ENCODE peak calls at places on chromosomes 4 and X, in four cellular contexts. One of them, this sample, is unnamed.

GRCh38 chrX:154742623-154743022 is 8.3 kb downstream of the GAB3 start:
- DNase-seq in upper lobe of left lung: no peak
- DNase-seq in uterus: no peak
- DNase-seq in HepG2: no peak
- DNase-seq in this sample: no peak

GRCh38 chr4:19309365-19309764 is 942.3 kb upstream of the SLIT2 start:
- DNase-seq in uterus: no peak
- DNase-seq in upper lobe of left lung: no peak
- DNase-seq in HepG2: no peak
- DNase-seq in this sample: peak; percentile 11

GRCh38 chr4:126465341-126465740 is 1150.6 kb downstream of the FAT4 start:
- DNase-seq in upper lobe of left lung: no peak
- DNase-seq in HepG2: no peak
- DNase-seq in uterus: no peak
- DNase-seq in this sample: no peak

GRCh38 chr4:80787306-80787705 is 243.2 kb upstream of the BMP3 start:
- DNase-seq in upper lobe of left lung: no peak
- DNase-seq in uterus: no peak
- DNase-seq in HepG2: no peak
- DNase-seq in this sample: no peak

GRCh38 chrX:41095962-41096955 is 11.0 kb downstream of the USP9X start:
- DNase-seq in uterus: no peak
- DNase-seq in upper lobe of left lung: no peak
- DNase-seq in HepG2: no peak
- DNase-seq in this sample: peak; percentile 36

GRCh38 chr4:140302151-140302859 is 71.1 kb upstream of the SCOC start:
- DNase-seq in uterus: no peak
- DNase-seq in HepG2: no peak
- DNase-seq in upper lobe of left lung: no peak
- DNase-seq in this sample: no peak

GRCh38 chr4:88610771-88611170 is 18.5 kb downstream of the HERC3 start:
- DNase-seq in upper lobe of left lung: no peak
- DNase-seq in HepG2: no peak
- DNase-seq in uterus: peak; percentile 44
- DNase-seq in this sample: no peak

GRCh38 chrX:37380920-37381319 is 31.8 kb downstream of the PRRG1 start:
- DNase-seq in uterus: no peak
- DNase-seq in upper lobe of left lung: no peak
- DNase-seq in HepG2: peak; percentile 25
- DNase-seq in this sample: no peak

GRCh38 chr4:123014038-123014437 is 91.6 kb upstream of the NUDT6 start:
- DNase-seq in upper lobe of left lung: no peak
- DNase-seq in uterus: no peak
- DNase-seq in HepG2: no peak
- DNase-seq in this sample: no peak

GRCh38 chrX:136754641-136755040 is 26.1 kb downstream of the ARHGEF6 start:
- DNase-seq in HepG2: no peak
- DNase-seq in upper lobe of left lung: no peak
- DNase-seq in uterus: no peak
- DNase-seq in this sample: no peak

GRCh38 chr4:20589436-20589835 is 110.8 kb upstream of the PACRGL start:
- DNase-seq in HepG2: no peak
- DNase-seq in upper lobe of left lung: no peak
- DNase-seq in uterus: no peak
- DNase-seq in this sample: no peak

GRCh38 chr4:93897559-93897958 is 69.0 kb downstream of the ATOH1 start:
- DNase-seq in upper lobe of left lung: no peak
- DNase-seq in HepG2: peak; percentile 3
- DNase-seq in uterus: no peak
- DNase-seq in this sample: peak; percentile 15

GRCh38 chr4:168515222-168516011 is 18.6 kb downstream of the PALLD start:
- DNase-seq in HepG2: no peak
- DNase-seq in uterus: no peak
- DNase-seq in upper lobe of left lung: no peak
- DNase-seq in this sample: no peak

GRCh38 chr4:181939199-181939945 is 303.8 kb upstream of the TENM3 start:
- DNase-seq in upper lobe of left lung: peak; percentile 17
- DNase-seq in HepG2: no peak
- DNase-seq in uterus: no peak
- DNase-seq in this sample: no peak

GRCh38 chr4:170887396-170887795 is 797.6 kb upstream of the AADAT start:
- DNase-seq in uterus: no peak
- DNase-seq in upper lobe of left lung: no peak
- DNase-seq in HepG2: no peak
- DNase-seq in this sample: no peak

GRCh38 chr4:155666701-155667537 is at the start of gene GUCY1A1:
- DNase-seq in HepG2: no peak
- DNase-seq in upper lobe of left lung: peak; percentile 87
- DNase-seq in uterus: peak; percentile 33
- DNase-seq in this sample: no peak

GRCh38 chr4:48090621-48091020 is 43.4 kb downstream of the TXK start:
- DNase-seq in uterus: no peak
- DNase-seq in HepG2: no peak
- DNase-seq in upper lobe of left lung: no peak
- DNase-seq in this sample: no peak

GRCh38 chr4:161188578-161188977 is 975.2 kb downstream of the FSTL5 start:
- DNase-seq in uterus: no peak
- DNase-seq in upper lobe of left lung: no peak
- DNase-seq in HepG2: no peak
- DNase-seq in this sample: no peak

GRCh38 chr4:4969298-4969697 is 50.0 kb downstream of the CYTL1 start:
- DNase-seq in HepG2: no peak
- DNase-seq in upper lobe of left lung: no peak
- DNase-seq in uterus: peak; percentile 63
- DNase-seq in this sample: no peak

GRCh38 chr4:78119698-78120097 is 62.6 kb downstream of the FRAS1 start:
- DNase-seq in uterus: no peak
- DNase-seq in HepG2: no peak
- DNase-seq in upper lobe of left lung: no peak
- DNase-seq in this sample: no peak

GRCh38 chrX:46994096-46994495 is 81.9 kb downstream of the JADE3 start:
- DNase-seq in uterus: no peak
- DNase-seq in upper lobe of left lung: no peak
- DNase-seq in HepG2: no peak
- DNase-seq in this sample: no peak

GRCh38 chr4:181897935-181898334 is 345.3 kb upstream of the TENM3 start:
- DNase-seq in uterus: no peak
- DNase-seq in upper lobe of left lung: no peak
- DNase-seq in HepG2: no peak
- DNase-seq in this sample: no peak

GRCh38 chr4:15855804-15856475 is 77.8 kb downstream of the CD38 start:
- DNase-seq in upper lobe of left lung: no peak
- DNase-seq in uterus: peak; percentile 17
- DNase-seq in HepG2: no peak
- DNase-seq in this sample: no peak

GRCh38 chr4:40573593-40574311 is 55.9 kb downstream of the RBM47 start:
- DNase-seq in upper lobe of left lung: no peak
- DNase-seq in uterus: no peak
- DNase-seq in HepG2: no peak
- DNase-seq in this sample: peak; percentile 91

GRCh38 chr4:40577588-40578253 is 51.9 kb downstream of the RBM47 start:
- DNase-seq in uterus: no peak
- DNase-seq in upper lobe of left lung: no peak
- DNase-seq in HepG2: no peak
- DNase-seq in this sample: no peak

GRCh38 chr4:40575846-40576245 is 53.8 kb downstream of the RBM47 start:
- DNase-seq in upper lobe of left lung: no peak
- DNase-seq in uterus: no peak
- DNase-seq in HepG2: no peak
- DNase-seq in this sample: no peak

GRCh38 chr4:40579983-40580382 is 49.7 kb downstream of the RBM47 start:
- DNase-seq in uterus: no peak
- DNase-seq in HepG2: no peak
- DNase-seq in upper lobe of left lung: no peak
- DNase-seq in this sample: no peak

GRCh38 chr4:40576651-40577480 is 52.8 kb downstream of the RBM47 start:
- DNase-seq in upper lobe of left lung: no peak
- DNase-seq in uterus: peak; percentile 25
- DNase-seq in HepG2: peak; percentile 98
- DNase-seq in this sample: peak; percentile 94
- TF ChIP-seq POLR2A in upper lobe of left lung: no peak
- TF ChIP-seq POLR2A in uterus: no peak
- TF ChIP-seq POLR2A in HepG2: peak; percentile 57
- TF ChIP-seq POLR2A in this sample: peak; percentile 31

GRCh38 chr4:133096972-133097371 is 52.1 kb upstream of the PCDH10 start:
- DNase-seq in upper lobe of left lung: no peak
- DNase-seq in HepG2: no peak
- DNase-seq in uterus: no peak
- DNase-seq in this sample: no peak

DNA sequence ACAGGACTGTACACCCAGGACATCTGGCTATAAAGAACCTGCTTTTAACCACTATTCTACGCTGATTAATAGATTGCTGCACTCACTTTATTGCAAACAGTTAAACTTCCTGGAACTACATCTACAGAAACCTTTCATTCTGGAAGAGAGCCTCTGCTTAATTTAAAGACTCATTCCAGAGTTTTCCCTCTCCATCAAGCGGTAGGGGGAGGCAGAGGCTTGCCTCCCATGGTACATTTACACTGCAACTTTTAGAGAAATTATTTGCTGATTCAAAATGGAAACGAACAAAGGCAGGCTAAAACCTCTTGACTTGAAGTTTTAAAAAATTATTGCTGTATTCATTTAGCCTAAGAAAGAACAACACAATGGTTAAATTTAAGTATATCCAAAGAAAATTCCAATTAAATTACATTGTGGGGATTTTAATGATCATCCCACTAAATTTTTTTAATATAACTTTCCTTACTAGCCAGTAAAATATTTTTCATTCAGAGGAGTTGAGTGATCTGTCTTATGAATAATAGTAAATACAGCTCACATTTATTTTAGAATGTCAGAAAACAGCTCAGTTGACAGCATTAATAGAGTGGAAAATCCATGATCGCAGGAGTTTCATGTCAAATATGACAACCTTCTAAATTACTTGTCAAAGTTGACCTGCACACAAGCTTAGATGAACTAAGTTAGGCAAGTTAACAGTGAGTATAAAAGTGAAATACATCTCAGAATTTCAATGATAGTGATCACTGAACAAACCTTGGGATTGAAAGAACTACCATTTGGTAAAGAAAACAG is 46.3 kb upstream of the PCDH10 start:
- DNase-seq in upper lobe of left lung: no peak
- DNase-seq in uterus: no peak
- DNase-seq in HepG2: no peak
- DNase-seq in this sample: no peak
- TF ChIP-seq CTCF in upper lobe of left lung: no peak
- TF ChIP-seq CTCF in uterus: no peak
- TF ChIP-seq CTCF in HepG2: no peak
- TF ChIP-seq CTCF in this sample: no peak

GRCh38 chrX:48957827-48958634 is 624 bp upstream of the OTUD5 start:
- DNase-seq in upper lobe of left lung: peak; percentile 97
- DNase-seq in HepG2: peak; percentile 93
- DNase-seq in uterus: peak; percentile 97
- DNase-seq in this sample: peak; percentile 97
- TF ChIP-seq POLR2A in upper lobe of left lung: peak; percentile 79
- TF ChIP-seq POLR2A in HepG2: no peak
- TF ChIP-seq POLR2A in uterus: peak; percentile 24
- TF ChIP-seq POLR2A in this sample: peak; percentile 26

DNA sequence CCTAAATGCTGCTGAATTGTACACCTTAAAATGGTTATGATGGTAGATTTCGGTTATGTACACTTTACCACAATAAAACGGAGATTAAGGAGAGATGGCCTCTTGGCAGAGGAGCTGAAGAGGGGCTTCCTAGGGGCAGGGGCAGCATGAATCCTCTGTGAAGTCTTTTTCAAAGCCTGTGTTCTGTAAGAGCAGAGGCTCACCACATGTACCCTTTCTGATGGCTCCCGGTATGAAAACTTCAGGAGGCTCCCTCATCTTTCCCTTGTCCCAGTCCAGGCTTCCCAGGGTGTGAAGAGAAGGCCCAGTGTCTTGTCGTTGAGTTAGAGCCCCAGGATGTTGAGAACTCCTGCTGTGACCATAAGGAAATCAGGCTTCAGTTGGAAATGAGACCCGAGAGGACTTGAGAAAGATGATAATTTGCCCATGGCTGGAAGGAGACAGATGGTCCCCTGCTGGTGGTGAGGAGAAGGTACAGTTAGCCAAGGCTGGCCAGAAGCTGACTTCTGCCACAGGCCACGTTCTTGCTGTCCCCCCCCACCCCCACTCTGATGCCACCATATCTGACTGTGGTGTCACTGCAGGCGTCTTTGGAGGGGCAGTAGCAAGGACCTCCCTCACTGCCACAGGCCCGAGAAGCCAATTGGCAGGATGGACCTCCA is 31.8 kb upstream of the MTM1 start:
- DNase-seq in uterus: no peak
- DNase-seq in HepG2: no peak
- DNase-seq in upper lobe of left lung: no peak
- DNase-seq in this sample: peak; percentile 30
- TF ChIP-seq CTCF in uterus: no peak
- TF ChIP-seq CTCF in HepG2: peak; percentile 32
- TF ChIP-seq CTCF in upper lobe of left lung: no peak
- TF ChIP-seq CTCF in this sample: peak; percentile 34

GRCh38 chr4:7103599-7104365 is 35.9 kb upstream of the GRPEL1 start:
- DNase-seq in upper lobe of left lung: peak; percentile 78
- DNase-seq in uterus: peak; percentile 79
- DNase-seq in HepG2: peak; percentile 86
- DNase-seq in this sample: no peak
- TF ChIP-seq POLR2A in upper lobe of left lung: no peak
- TF ChIP-seq POLR2A in uterus: no peak
- TF ChIP-seq POLR2A in HepG2: peak; percentile 51
- TF ChIP-seq POLR2A in this sample: no peak

GRCh38 chr4:13367244-13367643 is 116.9 kb downstream of the RAB28 start:
- DNase-seq in uterus: no peak
- DNase-seq in upper lobe of left lung: no peak
- DNase-seq in HepG2: peak; percentile 43
- DNase-seq in this sample: no peak

GRCh38 chr4:13365195-13365594 is 118.9 kb downstream of the RAB28 start:
- DNase-seq in HepG2: no peak
- DNase-seq in upper lobe of left lung: no peak
- DNase-seq in uterus: no peak
- DNase-seq in this sample: no peak

GRCh38 chr4:13367691-13368090 is 116.4 kb downstream of the RAB28 start:
- DNase-seq in upper lobe of left lung: no peak
- DNase-seq in HepG2: no peak
- DNase-seq in uterus: no peak
- DNase-seq in this sample: no peak

GRCh38 chr4:13371050-13371449 is 113.1 kb downstream of the RAB28 start:
- DNase-seq in upper lobe of left lung: no peak
- DNase-seq in uterus: no peak
- DNase-seq in HepG2: no peak
- DNase-seq in this sample: no peak

GRCh38 chr4:13368262-13368661 is 115.9 kb downstream of the RAB28 start:
- DNase-seq in upper lobe of left lung: no peak
- DNase-seq in uterus: no peak
- DNase-seq in HepG2: peak; percentile 17
- DNase-seq in this sample: peak; percentile 11
- TF ChIP-seq CTCF in upper lobe of left lung: no peak
- TF ChIP-seq CTCF in uterus: no peak
- TF ChIP-seq CTCF in HepG2: no peak
- TF ChIP-seq CTCF in this sample: no peak